ENCODE peak calls at places on chromosomes 6 and 20, in four cellular contexts. One of them, this sample, is unnamed.

GRCh38 chr6:9516207-9516606 is 898.7 kb downstream of the TFAP2A start:
- DNase-seq in PC-9: peak; percentile 37
- DNase-seq in hepatocyte: peak; percentile 64
- DNase-seq in HCT116: peak; percentile 57
- DNase-seq in this sample: no peak

GRCh38 chr20:36315545-36316351 is 9.6 kb downstream of the DLGAP4 start:
- DNase-seq in hepatocyte: no peak
- DNase-seq in HCT116: no peak
- DNase-seq in PC-9: no peak
- DNase-seq in this sample: no peak

GRCh38 chr6:110628330-110628729 is 151.9 kb upstream of the SLC22A16 start:
- DNase-seq in HCT116: no peak
- DNase-seq in hepatocyte: no peak
- DNase-seq in PC-9: no peak
- DNase-seq in this sample: no peak

GRCh38 chr6:111129003-111129402 is 41.7 kb downstream of the SLC16A10 start:
- DNase-seq in hepatocyte: no peak
- DNase-seq in PC-9: no peak
- DNase-seq in HCT116: no peak
- DNase-seq in this sample: no peak

GRCh38 chr6:120198033-120198432 is 848.5 kb upstream of the MAN1A1 start:
- DNase-seq in HCT116: no peak
- DNase-seq in PC-9: peak; percentile 52
- DNase-seq in hepatocyte: peak; percentile 48
- DNase-seq in this sample: no peak

GRCh38 chr20:10225439-10226080 is 6.9 kb downstream of the SNAP25 start:
- DNase-seq in HCT116: no peak
- DNase-seq in hepatocyte: peak; percentile 10
- DNase-seq in PC-9: no peak
- DNase-seq in this sample: no peak

GRCh38 chr6:35385457-35386202 is 43.3 kb downstream of the PPARD start:
- DNase-seq in hepatocyte: peak; percentile 38
- DNase-seq in HCT116: no peak
- DNase-seq in PC-9: no peak
- DNase-seq in this sample: no peak

GRCh38 chr6:140380371-140381218 is 1006.1 kb upstream of the CITED2 start:
- DNase-seq in HCT116: no peak
- DNase-seq in PC-9: no peak
- DNase-seq in hepatocyte: no peak
- DNase-seq in this sample: peak; percentile 22

GRCh38 chr6:136226027-136226673 is 24.0 kb downstream of the MTFR2 start:
- DNase-seq in hepatocyte: peak; percentile 65
- DNase-seq in HCT116: peak; percentile 36
- DNase-seq in PC-9: peak; percentile 52
- DNase-seq in this sample: peak; percentile 67

GRCh38 chr6:107264357-107264831 is 149.1 kb upstream of the BEND3 start:
- DNase-seq in PC-9: peak; percentile 84
- DNase-seq in HCT116: no peak
- DNase-seq in hepatocyte: peak; percentile 38
- DNase-seq in this sample: no peak

DNA sequence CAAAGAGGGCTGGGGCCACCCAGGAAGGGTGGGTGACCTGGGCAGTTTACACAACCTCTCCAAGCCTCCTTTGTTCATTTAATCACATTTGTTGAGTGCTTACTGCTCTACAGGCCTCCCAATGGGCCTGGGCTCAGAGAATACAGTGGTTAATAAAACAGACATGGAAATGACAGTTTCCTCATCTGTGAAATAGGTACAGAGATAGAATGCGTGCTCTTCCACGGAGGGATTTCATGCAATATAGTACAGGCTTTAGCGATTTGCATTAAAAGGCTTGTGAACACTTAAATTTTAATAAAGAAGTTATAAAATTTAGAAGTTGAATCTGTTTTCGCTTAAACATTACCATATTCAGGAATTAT is 802 bp upstream of the FERMT1 start:
- DNase-seq in hepatocyte: no peak
- DNase-seq in PC-9: no peak
- DNase-seq in HCT116: no peak
- DNase-seq in this sample: no peak
- H3K4me3 ChIP-seq in hepatocyte: no peak overlapping the region
- H3K4me3 ChIP-seq in PC-9: peak overlapping the region; percentile 84
- H3K4me3 ChIP-seq in HCT116: peak overlapping the region; percentile 81
- H3K4me3 ChIP-seq in this sample: peak overlapping the region; percentile 84

GRCh38 chr6:44152533-44152932 is 6.1 kb upstream of the CAPN11 start:
- DNase-seq in hepatocyte: no peak
- DNase-seq in PC-9: no peak
- DNase-seq in HCT116: no peak
- DNase-seq in this sample: no peak
- TF ChIP-seq EZH2 in hepatocyte: no peak
- TF ChIP-seq EZH2 in PC-9: no peak
- TF ChIP-seq EZH2 in HCT116: no peak
- TF ChIP-seq EZH2 in this sample: no peak

GRCh38 chr6:168030218-168030693 is 32.8 kb downstream of the KIF25 start:
- DNase-seq in HCT116: no peak
- DNase-seq in hepatocyte: no peak
- DNase-seq in PC-9: no peak
- DNase-seq in this sample: no peak
- H3K4me3 ChIP-seq in HCT116: no peak overlapping the region
- H3K4me3 ChIP-seq in hepatocyte: no peak overlapping the region
- H3K4me3 ChIP-seq in PC-9: no peak overlapping the region
- H3K4me3 ChIP-seq in this sample: peak overlapping the region; percentile 47

GRCh38 chr6:17768388-17768787 is 61.7 kb upstream of the NUP153 start:
- DNase-seq in hepatocyte: peak; percentile 49
- DNase-seq in PC-9: no peak
- DNase-seq in HCT116: no peak
- DNase-seq in this sample: no peak
- TF ChIP-seq EZH2 in hepatocyte: no peak
- TF ChIP-seq EZH2 in PC-9: no peak
- TF ChIP-seq EZH2 in HCT116: no peak
- TF ChIP-seq EZH2 in this sample: no peak

GRCh38 chr20:1764136-1765033 is 106.8 kb upstream of the SIRPG start:
- DNase-seq in hepatocyte: peak; percentile 84
- DNase-seq in HCT116: peak; percentile 78
- DNase-seq in PC-9: peak; percentile 62
- DNase-seq in this sample: peak; percentile 58
- H3K4me3 ChIP-seq in hepatocyte: no peak overlapping the region
- H3K4me3 ChIP-seq in HCT116: no peak overlapping the region
- H3K4me3 ChIP-seq in PC-9: no peak overlapping the region
- H3K4me3 ChIP-seq in this sample: peak overlapping the region; percentile 51

GRCh38 chr6:46234156-46234556 is 63.4 kb upstream of the ENPP5 start:
- DNase-seq in PC-9: no peak
- DNase-seq in HCT116: no peak
- DNase-seq in hepatocyte: no peak
- DNase-seq in this sample: no peak

GRCh38 chr6:46236752-46237151 is 66.0 kb upstream of the ENPP5 start:
- DNase-seq in HCT116: no peak
- DNase-seq in hepatocyte: no peak
- DNase-seq in PC-9: no peak
- DNase-seq in this sample: no peak

GRCh38 chr6:46235242-46235641 is 64.5 kb upstream of the ENPP5 start:
- DNase-seq in PC-9: no peak
- DNase-seq in HCT116: no peak
- DNase-seq in hepatocyte: no peak
- DNase-seq in this sample: no peak

GRCh38 chr6:46234700-46235099 is 63.9 kb upstream of the ENPP5 start:
- DNase-seq in PC-9: no peak
- DNase-seq in HCT116: no peak
- DNase-seq in hepatocyte: no peak
- DNase-seq in this sample: no peak

DNA sequence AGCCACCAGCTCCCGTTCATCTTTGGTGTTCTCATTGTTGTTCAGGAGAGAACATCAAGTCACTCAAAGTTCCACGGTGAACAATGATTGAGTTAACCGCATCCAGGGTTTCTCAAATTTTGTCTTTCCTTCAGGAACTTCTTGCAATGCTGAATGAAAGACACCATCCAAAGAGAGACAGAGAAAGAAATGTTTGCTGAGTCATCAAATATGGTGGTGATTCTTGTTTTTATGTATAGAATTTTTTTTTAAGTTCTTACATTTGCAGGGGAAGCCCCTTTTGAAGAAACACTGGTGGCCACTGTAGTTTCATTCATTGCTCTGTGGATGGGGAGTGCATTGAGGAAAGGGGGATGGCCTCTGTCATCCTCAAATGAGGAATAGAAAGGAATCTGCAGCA is 62.4 kb upstream of the ENPP5 start:
- DNase-seq in hepatocyte: no peak
- DNase-seq in HCT116: no peak
- DNase-seq in PC-9: no peak
- DNase-seq in this sample: no peak
- TF ChIP-seq EZH2 in hepatocyte: no peak
- TF ChIP-seq EZH2 in HCT116: no peak
- TF ChIP-seq EZH2 in PC-9: no peak
- TF ChIP-seq EZH2 in this sample: no peak

This sample was measured in SK-N-MC.